ENCODE peak calls at places on chromosomes 4 and X, in seven cellular contexts. I is activated T-helper 1 cell treated with anti-CD3 and anti-CD28 coated beads, Interleukin-12 subunit alpha, Interleukin-12 subunit beta, Interleukin-2, Interleukin-4 antibody, amounts not matched to agents 30 ng/mL and 10 ng/mL and 1 ng/mL, durations not matched to agents 14 hours and 24 hours and 36 hours; F is CD4-positive, alpha-beta memory T cell; Q is activated CD8-positive, alpha-beta T cell treated with anti-CD3 and anti-CD28 coated beads for 36 hours; Y is dorsolateral prefrontal cortex; K is GM03348; M is NCI-H2029. Z is an unnamed sample.

GRCh38 chrX:31836479-31836878 is 764.6 kb upstream of the FTHL17 start:
- DNase-seq in Q (no peak), Y (no peak), F (no peak), M (no peak), K (no peak), I (no peak), Z (no peak)

GRCh38 chr4:78320353-78320935 is 231.1 kb upstream of the ANXA3 start:
- DNase-seq in I (no peak), Y (no peak), K (no peak), F (no peak), M (no peak), Q (no peak), Z (no peak)

GRCh38 chr4:92362002-92362401 is 58.2 kb downstream of the GRID2 start:
- DNase-seq in M (no peak), F (no peak), Q (no peak), Y (no peak), I (no peak), K (no peak), Z (no peak)

GRCh38 chrX:39759526-39760224 is 338.1 kb downstream of the BCOR start:
- DNase-seq in M (no peak), F (no peak), K (peak; percentile 66), Q (no peak), I (no peak), Y (no peak), Z (no peak)

GRCh38 chrX:102345916-102346315 is 93.9 kb downstream of the NXF2B start:
- DNase-seq in M (no peak), K (peak; percentile 32), F (peak; percentile 51), Y (peak; percentile 48), I (peak; percentile 11), Q (peak; percentile 75), Z (peak; percentile 13)

GRCh38 chrX:93673056-93673868 is at the start of gene NAP1L3:
- DNase-seq in Q (peak; percentile 71), K (peak; percentile 78), I (peak; percentile 29), M (no peak), Y (peak; percentile 89), F (peak; percentile 63), Z (peak; percentile 41)

GRCh38 chr4:164959896-164960295 is 17.6 kb downstream of the TRIM61 start:
- DNase-seq in Y (no peak), Q (no peak), K (no peak), M (no peak), F (no peak), I (no peak), Z (no peak)

GRCh38 chrX:110212299-110212698 is 105.6 kb downstream of the AMMECR1 start:
- DNase-seq in I (no peak), Y (no peak), M (no peak), Q (no peak), K (no peak), F (no peak), Z (no peak)

GRCh38 chr4:139878050-139878449 is 212.4 kb downstream of the MGST2 start:
- DNase-seq in Y (no peak), K (no peak), M (no peak), I (no peak), Q (no peak), F (no peak), Z (no peak)

GRCh38 chr4:24924309-24924781 is 11.5 kb upstream of the CCDC149 start:
- DNase-seq in F (no peak), K (peak; percentile 86), I (no peak), Q (no peak), M (no peak), Y (no peak), Z (no peak)

GRCh38 chrX:109270580-109271484 is 211.1 kb downstream of the GUCY2F start:
- DNase-seq in I (no peak), Y (no peak), M (no peak), F (no peak), K (no peak), Q (peak; percentile 54), Z (no peak)

GRCh38 chr4:150127757-150128156 is 49.5 kb downstream of the DCLK2 start:
- DNase-seq in I (no peak), Y (no peak), F (no peak), K (no peak), Q (no peak), M (no peak), Z (no peak)

GRCh38 chr4:78601013-78601412 is 49.4 kb downstream of the ANXA3 start:
- DNase-seq in Q (no peak), F (no peak), K (no peak), I (no peak), M (no peak), Y (no peak), Z (no peak)

GRCh38 chr4:165540206-165540865 is 161.5 kb downstream of the CPE start:
- DNase-seq in M (no peak), K (no peak), Y (no peak), F (no peak), Q (peak; percentile 12), I (no peak), Z (no peak)

GRCh38 chr4:27184508-27185155 is 324.0 kb downstream of the STIM2 start:
- DNase-seq in K (no peak), Y (no peak), M (no peak), F (no peak), Q (no peak), I (no peak), Z (no peak)

GRCh38 chr4:183808102-183808466 is 97.0 kb upstream of the STOX2 start:
- DNase-seq in I (no peak), Q (no peak), Y (no peak), F (no peak), M (no peak), K (no peak), Z (no peak)

Z was measured in effector memory CD4-positive, alpha-beta T cell.